ENCODE peak calls at places on chromosomes 1 and 21, in seven cellular contexts. K, O, S, M, Q, N and Z are unnamed samples.

GRCh38 chr21:39103689-39104088 is 79.6 kb downstream of the PSMG1 start:
- DNase-seq in K (no peak), O (no peak), S (peak), M (no peak), Q (no peak), N (no peak), Z (no peak)

GRCh38 chr21:43866659-43867331 is 1.8 kb downstream of the AGPAT3 start:
- DNase-seq in K (no peak), O (no peak), S (no peak), M (no peak), Q (no peak), N (peak), Z (no peak)

GRCh38 chr1:22077728-22078127 is 25.2 kb downstream of the CDC42 start:
- DNase-seq in K (no peak), O (no peak), S (no peak), M (no peak), Q (no peak), N (no peak), Z (no peak)

GRCh38 chr1:91730781-91731732 is 154.9 kb downstream of the TGFBR3 start:
- DNase-seq in K (peak), O (peak), S (peak), M (peak), Q (no peak), N (peak), Z (no peak)

GRCh38 chr1:78619803-78620579 is at the start of gene IFI44L:
- DNase-seq in K (no peak), O (peak), S (peak), M (peak), Q (no peak), N (no peak), Z (peak)

GRCh38 chr1:236494586-236495207 is 29.1 kb upstream of the LGALS8 start:
- DNase-seq in K (no peak), O (no peak), S (no peak), M (no peak), Q (no peak), N (no peak), Z (no peak)

GRCh38 chr1:10796029-10796944 is at the start of gene CASZ1:
- DNase-seq in K (peak), O (peak), S (peak), M (peak), Q (peak), N (peak), Z (peak)

GRCh38 chr1:197321821-197322220 is 53.8 kb downstream of the CRB1 start:
- DNase-seq in K (no peak), O (no peak), S (no peak), M (no peak), Q (no peak), N (no peak), Z (no peak)

GRCh38 chr1:5647226-5647625 is 345.0 kb downstream of the NPHP4 start:
- DNase-seq in K (no peak), O (no peak), S (no peak), M (no peak), Q (no peak), N (no peak), Z (no peak)

GRCh38 chr21:45950740-45951515 is 30.6 kb upstream of the COL6A1 start:
- DNase-seq in K (no peak), O (no peak), S (peak), M (peak), Q (peak), N (no peak), Z (no peak)

GRCh38 chr21:36260802-36261201 is 59.2 kb upstream of the MORC3 start:
- DNase-seq in K (no peak), O (no peak), S (no peak), M (no peak), Q (no peak), N (no peak), Z (no peak)
- TF ChIP-seq CTCF in K (no peak), O (no peak), S (no peak), M (peak), Q (no peak), N (no peak), Z (no peak)

GRCh38 chr1:194698908-194699318 is 1512.5 kb upstream of the B3GALT2 start:
- DNase-seq in K (no peak), O (no peak), S (peak), M (no peak), Q (peak), N (no peak), Z (no peak)
- H3K27ac ChIP-seq in K (no peak), O (no peak), S (peak), M (no peak), Q (no peak), N (no peak), Z (no peak)

DNA sequence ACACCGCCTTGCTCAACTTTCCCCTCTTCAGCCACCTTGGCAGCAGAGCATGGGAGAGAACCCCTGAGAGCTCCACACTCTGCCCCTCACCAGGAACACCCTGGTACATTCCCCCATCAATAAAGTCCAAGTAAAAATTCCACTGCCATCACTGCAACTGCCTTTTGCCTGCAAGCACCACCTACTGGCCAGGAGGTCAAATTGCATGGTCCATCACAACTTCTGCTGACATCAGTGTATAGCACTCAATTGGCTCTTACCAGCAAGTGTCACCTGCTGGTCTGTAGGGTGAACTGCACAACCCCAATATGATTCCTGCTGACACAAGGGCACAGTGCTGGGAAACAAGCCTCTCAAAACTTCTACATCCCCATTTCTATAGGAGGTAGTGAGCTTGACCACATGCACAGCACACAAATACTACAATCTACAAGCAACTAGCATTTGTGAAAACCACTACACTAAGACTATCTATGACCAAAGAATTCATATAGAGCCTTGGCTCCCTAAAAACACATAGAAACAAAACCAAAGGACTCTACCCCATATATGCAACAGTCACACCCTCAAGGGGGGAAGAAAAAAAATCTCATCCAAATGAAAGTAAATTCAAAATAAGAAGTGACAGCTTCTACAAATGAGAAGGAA is 69.2 kb downstream of the FASLG start:
- DNase-seq in K (no peak), O (no peak), S (no peak), M (no peak), Q (peak), N (no peak), Z (no peak)
- TF ChIP-seq CTCF in K (no peak), O (no peak), S (peak), M (no peak), Q (peak), N (peak), Z (peak)

GRCh38 chr1:25023826-25024225 is 93.8 kb upstream of the RUNX3 start:
- DNase-seq in K (no peak), O (no peak), S (no peak), M (no peak), Q (no peak), N (no peak), Z (no peak)

GRCh38 chr1:25022361-25023189 is 92.5 kb upstream of the RUNX3 start:
- DNase-seq in K (no peak), O (peak), S (peak), M (peak), Q (no peak), N (peak), Z (peak)

GRCh38 chr1:25021586-25022215 is 91.6 kb upstream of the RUNX3 start:
- DNase-seq in K (no peak), O (no peak), S (no peak), M (no peak), Q (no peak), N (no peak), Z (no peak)

GRCh38 chr1:25024631-25025350 is 94.7 kb upstream of the RUNX3 start:
- DNase-seq in K (no peak), O (no peak), S (no peak), M (no peak), Q (no peak), N (no peak), Z (no peak)

DNA sequence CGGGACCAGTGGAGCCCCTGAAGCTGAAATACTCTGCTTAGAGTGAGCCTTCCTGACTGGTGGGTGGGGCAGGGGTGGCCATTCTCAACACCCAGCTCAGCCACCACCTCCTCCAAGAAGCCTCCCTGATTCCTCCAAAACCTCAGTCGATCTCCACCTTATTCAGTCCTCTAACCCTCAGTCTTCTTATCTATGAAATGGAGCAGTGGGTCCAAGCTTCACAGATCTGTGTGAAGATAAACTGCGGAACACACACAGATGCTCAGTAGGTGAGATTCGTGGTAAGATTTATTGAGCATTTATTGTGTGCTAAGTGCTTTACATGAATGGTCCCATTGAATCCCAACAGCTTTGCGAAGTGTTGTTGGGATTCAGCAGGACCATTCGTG is 93.1 kb upstream of the RUNX3 start:
- DNase-seq in K (no peak), O (no peak), S (no peak), M (no peak), Q (no peak), N (no peak), Z (no peak)
- H3K27ac ChIP-seq in K (peak), O (no peak), S (peak), M (peak), Q (peak), N (peak), Z (peak)